ENCODE peak calls at places on chromosomes 12 and 14, in seven cellular contexts. C, R, I, V, Y, M and P are unnamed samples.

GRCh38 chr14:61111145-61112130 is 130.4 kb downstream of the SLC38A6 start:
- DNase-seq in Y (peak), I (no peak), C (peak), V (no peak), M (no peak), R (no peak), P (no peak)

GRCh38 chr12:38386238-38386985 is 69.8 kb downstream of the ALG10B start:
- DNase-seq in I (no peak), C (no peak), V (no peak), Y (no peak), R (no peak), M (no peak), P (no peak)

GRCh38 chr12:133107121-133107520 is 23.0 kb downstream of the ZNF891 start:
- DNase-seq in R (no peak), M (no peak), Y (no peak), V (no peak), I (no peak), C (no peak), P (no peak)

GRCh38 chr12:31245822-31246469 is 80.0 kb downstream of the SINHCAF start:
- DNase-seq in I (peak), R (no peak), M (no peak), Y (no peak), V (no peak), C (no peak), P (no peak)

GRCh38 chr12:116561181-116561821 is 2.1 kb downstream of the MAP1LC3B2 start:
- DNase-seq in R (no peak), V (no peak), Y (no peak), I (no peak), C (no peak), M (no peak), P (no peak)

GRCh38 chr14:69353168-69353567 is 44.9 kb downstream of the ERH start:
- DNase-seq in Y (no peak), V (no peak), M (no peak), R (no peak), I (no peak), C (no peak), P (no peak)

GRCh38 chr12:28869197-28869596 is 279.9 kb upstream of the FAR2 start:
- DNase-seq in R (no peak), M (no peak), V (no peak), C (peak), I (no peak), Y (no peak), P (no peak)

GRCh38 chr12:52634266-52635056 is 16.1 kb upstream of the KRT73 start:
- DNase-seq in I (peak), C (no peak), V (no peak), Y (no peak), R (no peak), M (peak), P (no peak)

GRCh38 chr14:93893550-93894329 is 33.4 kb upstream of the FAM181A start:
- DNase-seq in C (no peak), I (no peak), M (no peak), R (no peak), Y (no peak), V (no peak), P (no peak)

GRCh38 chr14:101191086-101191881 is 287.8 kb upstream of the RTL1 start:
- DNase-seq in Y (no peak), I (no peak), V (no peak), C (no peak), R (no peak), M (no peak), P (no peak)

GRCh38 chr14:42224053-42224888 is 617.6 kb downstream of the LRFN5 start:
- DNase-seq in M (peak), V (peak), R (no peak), Y (no peak), I (peak), C (peak), P (no peak)

GRCh38 chr12:130828895-130829294 is 10.2 kb downstream of the STX2 start:
- DNase-seq in R (no peak), M (no peak), I (no peak), C (no peak), Y (no peak), V (no peak), P (no peak)